ENCODE peak calls at places on chromosomes 3 and 15, in eight cellular contexts. Z, H, Y, T, Q, I, D and V are unnamed samples.

GRCh38 chr15:59199775-59200465 is 6.7 kb upstream of the LDHAL6B start:
- DNase-seq in D (no peak), Z (no peak), Y (no peak), I (no peak), Q (peak), H (no peak), T (peak), V (no peak)

GRCh38 chr3:135007622-135008021 is 212.6 kb downstream of the EPHB1 start:
- DNase-seq in Y (no peak), D (no peak), H (no peak), T (no peak), Z (no peak), Q (peak), I (no peak), V (no peak)

GRCh38 chr3:15927969-15928368 is 130.2 kb upstream of the ANKRD28 start:
- DNase-seq in T (no peak), Q (no peak), H (no peak), I (no peak), Y (no peak), D (no peak), Z (no peak), V (no peak)

GRCh38 chr3:122794779-122795673 is at the start of gene SLC49A4:
- DNase-seq in Q (peak), I (no peak), Y (peak), H (peak), D (peak), T (peak), Z (peak), V (peak)

GRCh38 chr3:186930143-186930638 is at the start of gene ST6GAL1:
- DNase-seq in H (peak), D (peak), T (peak), Y (peak), Z (peak), I (peak), Q (peak), V (peak)

GRCh38 chr3:112358311-112358780 is 25.4 kb downstream of the CD200 start:
- DNase-seq in I (no peak), D (no peak), Y (no peak), H (no peak), T (no peak), Z (no peak), Q (no peak), V (no peak)

GRCh38 chr3:43794776-43795175 is 104.0 kb downstream of the ABHD5 start:
- DNase-seq in Y (no peak), T (peak), I (no peak), Q (peak), D (no peak), Z (no peak), H (no peak), V (no peak)

GRCh38 chr15:35546581-35547381 is 816 bp upstream of the DPH6 start:
- DNase-seq in Q (no peak), Z (no peak), D (no peak), H (no peak), T (no peak), Y (no peak), I (no peak), V (no peak)

GRCh38 chr3:13780432-13781173 is 99.3 kb downstream of the WNT7A start:
- DNase-seq in H (no peak), T (no peak), Q (no peak), Z (no peak), D (no peak), I (no peak), Y (no peak), V (no peak)

GRCh38 chr3:162161595-162161994 is 665.0 kb downstream of the OTOL1 start:
- DNase-seq in H (no peak), Y (no peak), T (no peak), Z (no peak), Q (no peak), I (no peak), D (no peak), V (no peak)

GRCh38 chr3:30644615-30645014 is 38.2 kb downstream of the TGFBR2 start:
- DNase-seq in Y (no peak), Q (peak), T (peak), Z (peak), D (peak), H (peak), I (no peak), V (peak)

GRCh38 chr15:74378853-74379252 is 11.4 kb upstream of the CYP11A1 start:
- DNase-seq in D (no peak), Y (no peak), T (peak), I (no peak), Z (no peak), H (no peak), Q (peak), V (no peak)

GRCh38 chr3:27880969-27881892 is 159.1 kb upstream of the EOMES start:
- DNase-seq in I (no peak), Y (no peak), Z (peak), Q (no peak), T (no peak), H (peak), D (peak), V (peak)

GRCh38 chr3:155605571-155605970 is 139.3 kb downstream of the PLCH1 start:
- DNase-seq in H (no peak), Z (no peak), D (no peak), T (no peak), Q (no peak), I (no peak), Y (no peak), V (no peak)

GRCh38 chr3:167733961-167734497 is 663 bp downstream of the PDCD10 start:
- DNase-seq in T (peak), D (no peak), I (no peak), H (no peak), Z (no peak), Y (no peak), Q (peak), V (no peak)

GRCh38 chr3:195911041-195911945 is 2.9 kb upstream of the TNK2 start:
- DNase-seq in H (no peak), Z (no peak), Y (no peak), D (no peak), T (no peak), Q (peak), I (no peak), V (no peak)

GRCh38 chr3:181726351-181727121 is 14.8 kb downstream of the SOX2 start:
- DNase-seq in Y (peak), Z (no peak), D (no peak), I (peak), H (no peak), Q (no peak), T (no peak), V (no peak)

GRCh38 chr3:104269771-104270170 is 1096.9 kb upstream of the ALCAM start:
- DNase-seq in I (no peak), D (no peak), Z (no peak), Q (no peak), T (no peak), H (no peak), Y (no peak), V (no peak)

GRCh38 chr15:100716456-100717085 is 114.2 kb downstream of the ASB7 start:
- DNase-seq in H (no peak), Z (no peak), T (no peak), Q (no peak), I (no peak), D (no peak), Y (no peak), V (no peak)

GRCh38 chr3:181687738-181688137 is 24.0 kb upstream of the SOX2 start:
- DNase-seq in Z (no peak), D (no peak), H (no peak), T (no peak), Q (no peak), I (no peak), Y (no peak), V (no peak)

GRCh38 chr3:61772439-61772838 is 211.1 kb downstream of the PTPRG start:
- DNase-seq in H (no peak), Z (no peak), Y (no peak), T (peak), I (no peak), D (no peak), Q (peak), V (no peak)

GRCh38 chr3:2653706-2654105 is 456.5 kb downstream of the IL5RA start:
- DNase-seq in D (no peak), T (no peak), Y (no peak), Z (no peak), I (no peak), Q (no peak), H (no peak), V (no peak)

GRCh38 chr3:27278391-27279055 is 90.7 kb downstream of the NEK10 start:
- DNase-seq in Z (no peak), I (no peak), H (no peak), Y (no peak), Q (no peak), D (no peak), T (no peak), V (no peak)

GRCh38 chr15:40746916-40747418 is 8.1 kb downstream of the RMDN3 start:
- DNase-seq in H (no peak), D (no peak), Q (peak), I (no peak), Z (no peak), Y (no peak), T (peak), V (no peak)

GRCh38 chr15:78301813-78302212 is 2.4 kb upstream of the SKIC8 start:
- DNase-seq in Y (no peak), I (no peak), Z (no peak), T (peak), H (no peak), D (no peak), Q (peak), V (no peak)

GRCh38 chr3:106014518-106014917 is 145.7 kb upstream of the CBLB start:
- DNase-seq in D (no peak), Q (no peak), T (no peak), H (no peak), I (no peak), Z (no peak), Y (no peak), V (no peak)

GRCh38 chr3:18489939-18490338 is 64.8 kb upstream of the SATB1 start:
- DNase-seq in H (peak), Y (no peak), I (no peak), Z (no peak), D (peak), T (no peak), Q (no peak), V (no peak)

GRCh38 chr3:135314227-135314626 is 519.2 kb downstream of the EPHB1 start:
- DNase-seq in D (no peak), Q (no peak), Z (no peak), I (no peak), T (no peak), Y (no peak), H (no peak), V (no peak)

GRCh38 chr3:151841801-151842200 is 27.9 kb downstream of the AADAC start:
- DNase-seq in D (no peak), Q (peak), Z (no peak), Y (no peak), I (no peak), T (peak), H (no peak), V (no peak)

GRCh38 chr15:64430000-64430735 is 30.2 kb upstream of the ZNF609 start:
- DNase-seq in D (peak), Y (no peak), Z (peak), H (peak), I (no peak), T (peak), Q (peak), V (peak)

GRCh38 chr3:21377366-21377765 is 373.6 kb downstream of the ZNF385D start:
- DNase-seq in Z (no peak), I (no peak), Q (no peak), H (no peak), T (no peak), Y (no peak), D (no peak), V (no peak)

GRCh38 chr3:32276279-32276841 is 37.9 kb downstream of the CMTM8 start:
- DNase-seq in T (peak), D (no peak), Z (no peak), Y (no peak), H (no peak), Q (peak), I (no peak), V (no peak)

GRCh38 chr15:57306944-57307411 is 69.3 kb upstream of the CGNL1 start:
- DNase-seq in Y (no peak), Z (no peak), Q (peak), I (no peak), T (no peak), D (no peak), H (no peak), V (no peak)

GRCh38 chr3:30642715-30643361 is 36.4 kb downstream of the TGFBR2 start:
- DNase-seq in I (no peak), Z (no peak), Q (no peak), D (no peak), Y (no peak), T (no peak), H (no peak), V (no peak)

GRCh38 chr3:51715231-51716058 is 8.6 kb downstream of the GRM2 start:
- DNase-seq in I (no peak), D (no peak), Y (no peak), Z (no peak), Q (no peak), H (no peak), T (no peak), V (no peak)